ENCODE peak calls at places on chromosomes 1 and 21, in nine cellular contexts. U is vagina, C is cardiac muscle cell, S is foreskin fibroblast, L is retinal pigment epithelial cell, Q is bronchial epithelial cell, H is OCI-LY7, Z is uterus, T is PC-3. R is an unnamed sample.

GRCh38 chr1:238252033-238252802 is 361.5 kb upstream of the ZP4 start:
- DNase-seq in L (peak), T (peak), U (no peak), Q (peak), S (no peak), Z (peak), H (peak), C (peak), R (peak)

GRCh38 chr1:54375331-54376084 is 30.7 kb downstream of the SSBP3 start:
- DNase-seq in Q (no peak), H (peak), C (peak), Z (no peak), S (no peak), U (no peak), L (no peak), T (no peak), R (no peak)

GRCh38 chr1:89525169-89525855 is 683 bp downstream of the LRRC8B start:
- DNase-seq in Q (no peak), C (peak), S (peak), Z (peak), H (peak), T (no peak), U (no peak), L (no peak), R (no peak)

GRCh38 chr1:116382321-116382720 is 9.3 kb downstream of the ATP1A1 start:
- DNase-seq in T (no peak), S (no peak), H (no peak), U (no peak), Z (no peak), C (peak), L (no peak), Q (no peak), R (no peak)

GRCh38 chr1:235468970-235469369 is 35.3 kb downstream of the B3GALNT2 start:
- DNase-seq in Z (no peak), L (peak), C (no peak), S (peak), U (no peak), H (no peak), T (peak), Q (peak), R (peak)

GRCh38 chr1:227280836-227281235 is 37.5 kb downstream of the CDC42BPA start:
- DNase-seq in U (no peak), C (no peak), Q (no peak), T (no peak), Z (no peak), S (no peak), H (no peak), L (no peak), R (no peak)

GRCh38 chr1:215146252-215146975 is 63.9 kb downstream of the KCNK2 start:
- DNase-seq in L (peak), C (peak), H (no peak), T (peak), S (peak), U (no peak), Q (peak), Z (no peak), R (peak)

GRCh38 chr1:226990133-226990716 is 50.1 kb downstream of the COQ8A start:
- DNase-seq in H (no peak), C (no peak), U (no peak), Q (no peak), Z (no peak), T (no peak), S (no peak), L (no peak), R (no peak)

GRCh38 chr1:53478186-53478585 is 19.0 kb downstream of the DMRTB1 start:
- DNase-seq in L (no peak), Z (no peak), H (no peak), U (no peak), T (no peak), C (no peak), S (no peak), Q (no peak), R (no peak)

GRCh38 chr1:172670791-172671190 is 11.9 kb downstream of the FASLG start:
- DNase-seq in S (no peak), U (no peak), T (no peak), H (no peak), Q (no peak), C (no peak), L (no peak), Z (no peak), R (no peak)

GRCh38 chr1:229243638-229244037 is 27.3 kb upstream of the RAB4A start:
- DNase-seq in C (no peak), U (no peak), L (no peak), S (no peak), Z (no peak), T (no peak), Q (no peak), H (no peak), R (no peak)

GRCh38 chr1:76611782-76612445 is 255.4 kb upstream of the ST6GALNAC5 start:
- DNase-seq in H (no peak), C (no peak), T (no peak), L (no peak), S (no peak), U (no peak), Q (no peak), Z (no peak), R (no peak)

GRCh38 chr1:33918368-33918767 is 54.5 kb downstream of the HMGB4 start:
- DNase-seq in T (no peak), Q (peak), C (no peak), H (no peak), S (peak), L (no peak), Z (no peak), U (no peak), R (no peak)

GRCh38 chr21:41957991-41958766 is 4.4 kb upstream of the C2CD2 start:
- DNase-seq in Q (peak), H (no peak), S (peak), Z (peak), T (peak), C (peak), L (peak), U (no peak), R (peak)

GRCh38 chr21:41954654-41955499 is 1.1 kb upstream of the C2CD2 start:
- DNase-seq in C (no peak), S (peak), H (no peak), U (no peak), T (no peak), Z (no peak), L (no peak), Q (no peak), R (no peak)

GRCh38 chr21:41958886-41959563 is 5.2 kb upstream of the C2CD2 start:
- DNase-seq in Z (no peak), U (no peak), L (no peak), T (peak), C (no peak), S (no peak), H (no peak), Q (peak), R (no peak)

GRCh38 chr21:41955516-41955915 is 1.7 kb upstream of the C2CD2 start:
- DNase-seq in Q (no peak), L (no peak), U (no peak), H (no peak), Z (no peak), S (no peak), T (no peak), C (no peak), R (no peak)

GRCh38 chr21:41956926-41957729 is 3.3 kb upstream of the C2CD2 start:
- DNase-seq in L (no peak), Q (peak), T (peak), Z (no peak), S (peak), U (no peak), C (peak), H (no peak), R (no peak)
- TF ChIP-seq CTCF in L (no peak), Q (no peak), T (no peak), Z (no peak), S (no peak), U (no peak), C (no peak), H (no peak), R (no peak)

GRCh38 chr21:44819283-44820243 is 1.7 kb upstream of the SUMO3 start:
- DNase-seq in S (no peak), T (no peak), C (no peak), H (no peak), U (no peak), L (no peak), Q (no peak), Z (no peak), R (no peak)
- H3K4me3 ChIP-seq in S (no peak), T (no peak), C (no peak), H (no peak), U (no peak), L (no peak), Q (no peak), Z (no peak), R (no peak)

GRCh38 chr1:109240158-109241152 is 8.9 kb upstream of the CELSR2 start:
- DNase-seq in Q (peak), H (peak), T (peak), C (no peak), S (peak), L (no peak), Z (peak), U (peak), R (no peak)

GRCh38 chr1:109238382-109238781 is 11.0 kb upstream of the CELSR2 start:
- DNase-seq in Z (no peak), L (no peak), C (no peak), S (no peak), Q (no peak), U (no peak), H (no peak), T (no peak), R (no peak)

GRCh38 chr1:109241344-109241743 is 8.0 kb upstream of the CELSR2 start:
- DNase-seq in L (no peak), T (no peak), C (no peak), Q (no peak), H (no peak), U (no peak), Z (no peak), S (peak), R (no peak)

GRCh38 chr1:109239047-109239579 is 10.2 kb upstream of the CELSR2 start:
- DNase-seq in Q (no peak), L (no peak), H (no peak), T (no peak), C (no peak), U (no peak), Z (no peak), S (no peak), R (no peak)

GRCh38 chr1:109239580-109240068 is 9.7 kb upstream of the CELSR2 start:
- DNase-seq in T (peak), H (peak), U (no peak), C (peak), L (no peak), Z (no peak), Q (peak), S (peak), R (no peak)
- TF ChIP-seq CTCF in T (peak), H (peak), U (no peak), C (peak), L (peak), Z (no peak), Q (peak), S (peak), R (peak)

GRCh38 chr1:26269198-26269550 is 10.7 kb upstream of the SH3BGRL3 start:
- DNase-seq in H (no peak), T (no peak), Z (no peak), Q (no peak), C (no peak), S (no peak), U (no peak), L (no peak), R (no peak)
- H3K4me3 ChIP-seq in H (no peak), T (no peak), Z (no peak), Q (no peak), C (no peak), S (no peak), U (no peak), L (no peak), R (no peak)

GRCh38 chr21:43643193-43643592 is 16.1 kb downstream of the HSF2BP start:
- DNase-seq in S (no peak), Z (no peak), L (no peak), Q (no peak), C (peak), U (no peak), H (no peak), T (no peak), R (no peak)

GRCh38 chr21:43644609-43645008 is 14.7 kb downstream of the HSF2BP start:
- DNase-seq in U (no peak), Q (peak), L (no peak), T (peak), Z (no peak), H (no peak), C (no peak), S (peak), R (no peak)

GRCh38 chr21:43645987-43646386 is 13.3 kb downstream of the HSF2BP start:
- DNase-seq in Q (no peak), S (no peak), Z (no peak), U (no peak), C (no peak), L (no peak), T (no peak), H (no peak), R (no peak)

GRCh38 chr21:43646550-43647260 is 12.6 kb downstream of the HSF2BP start:
- DNase-seq in C (peak), Z (peak), L (peak), U (no peak), Q (peak), T (peak), H (peak), S (peak), R (peak)

DNA sequence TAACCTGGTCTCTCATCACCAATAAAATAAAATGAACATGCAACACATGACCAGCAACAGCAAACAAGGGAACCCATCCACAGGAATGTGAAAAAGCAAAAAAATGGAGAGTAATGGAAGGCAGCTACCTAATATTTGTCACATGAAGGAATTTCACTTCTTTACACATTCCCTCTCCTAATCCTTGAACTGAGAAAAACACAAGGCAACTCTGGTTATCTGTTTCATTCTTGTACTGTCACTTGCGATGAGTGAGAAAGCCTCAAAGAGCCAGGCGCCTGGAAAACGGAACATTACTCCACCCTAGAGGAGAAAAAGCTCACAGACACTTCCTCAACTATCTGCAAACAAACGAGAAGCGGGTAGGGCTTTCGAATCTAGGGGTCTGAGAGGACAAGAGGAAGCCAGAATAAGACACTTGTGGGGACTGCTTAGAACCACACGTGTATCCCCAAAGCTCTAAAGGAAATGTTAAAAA is 13.8 kb downstream of the HSF2BP start:
- DNase-seq in Q (peak), L (peak), Z (peak), U (no peak), C (peak), T (peak), H (peak), S (peak), R (peak)
- TF ChIP-seq CTCF in Q (peak), L (peak), Z (peak), U (peak), C (peak), T (peak), H (peak), S (peak), R (peak)

DNA sequence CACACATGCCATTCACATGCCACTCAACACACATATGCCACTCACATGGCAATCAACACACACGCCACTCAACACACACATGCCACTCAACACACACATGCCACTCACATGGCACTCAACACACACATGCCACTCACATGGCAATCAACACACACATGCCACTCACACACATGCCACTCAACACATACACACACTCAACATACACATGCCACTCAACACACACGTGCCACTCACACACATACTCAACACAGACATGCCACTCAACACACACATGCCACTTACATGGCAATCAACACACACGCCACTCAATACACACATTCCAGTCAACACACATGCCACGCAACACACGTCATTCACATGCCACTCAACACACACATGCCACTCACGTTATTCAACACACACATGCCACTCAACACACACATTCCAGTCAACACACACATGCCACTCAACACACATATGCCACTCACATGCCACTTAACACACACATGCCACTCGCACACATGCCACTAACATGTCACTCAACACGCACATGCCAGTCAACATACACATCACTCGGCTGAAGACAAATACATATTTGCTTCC is 182.9 kb downstream of the NPHP4 start:
- DNase-seq in S (no peak), U (no peak), Q (no peak), H (no peak), L (no peak), C (no peak), Z (no peak), T (no peak), R (no peak)
- H3K4me3 ChIP-seq in S (no peak), U (no peak), Q (no peak), H (no peak), L (no peak), C (no peak), Z (no peak), T (no peak), R (no peak)

GRCh38 chr1:168789501-168789900 is 60.5 kb upstream of the DPT start:
- DNase-seq in U (no peak), Z (no peak), Q (no peak), C (no peak), L (no peak), S (no peak), T (no peak), H (no peak), R (no peak)
- TF ChIP-seq CTCF in U (no peak), Z (no peak), Q (no peak), C (no peak), L (no peak), S (no peak), T (peak), H (no peak), R (no peak)